ENCODE peak calls at places on chromosome 5, in eight cellular contexts. One of them, this sample, is unnamed.

GRCh38 chr5:61052870-61053269 is 107.9 kb downstream of the NDUFAF2 start:
- DNase-seq in stimulated activated CD4-positive, alpha-beta T cell treated with anti-CD3 and anti-CD28 coated beads, Interleukin-15, amount 100 ng/mL, for 24 hours: no peak
- DNase-seq in fibroblast of lung: peak; percentile 93
- DNase-seq in activated CD4-positive, alpha-beta T cell treated with anti-CD3 and anti-CD28 coated beads for 36 hours: peak; percentile 7
- DNase-seq in left lung: no peak
- DNase-seq in A172: peak; percentile 93
- DNase-seq in caudate nucleus: no peak
- DNase-seq in glutamatergic neuron: no peak
- DNase-seq in this sample: peak; percentile 5

GRCh38 chr5:103132684-103133083 is 12.6 kb downstream of the PPIP5K2 start:
- DNase-seq in stimulated activated CD4-positive, alpha-beta T cell treated with anti-CD3 and anti-CD28 coated beads, Interleukin-15, amount 100 ng/mL, for 24 hours: no peak
- DNase-seq in fibroblast of lung: no peak
- DNase-seq in activated CD4-positive, alpha-beta T cell treated with anti-CD3 and anti-CD28 coated beads for 36 hours: no peak
- DNase-seq in left lung: no peak
- DNase-seq in A172: no peak
- DNase-seq in caudate nucleus: no peak
- DNase-seq in glutamatergic neuron: no peak
- DNase-seq in this sample: no peak

GRCh38 chr5:111389390-111390082 is 122.8 kb downstream of the STARD4 start:
- DNase-seq in stimulated activated CD4-positive, alpha-beta T cell treated with anti-CD3 and anti-CD28 coated beads, Interleukin-15, amount 100 ng/mL, for 24 hours: no peak
- DNase-seq in fibroblast of lung: peak; percentile 87
- DNase-seq in activated CD4-positive, alpha-beta T cell treated with anti-CD3 and anti-CD28 coated beads for 36 hours: peak; percentile 33
- DNase-seq in left lung: no peak
- DNase-seq in A172: peak; percentile 82
- DNase-seq in caudate nucleus: no peak
- DNase-seq in glutamatergic neuron: no peak
- DNase-seq in this sample: no peak

GRCh38 chr5:175717837-175718236 is 60.0 kb downstream of the HRH2 start:
- DNase-seq in stimulated activated CD4-positive, alpha-beta T cell treated with anti-CD3 and anti-CD28 coated beads, Interleukin-15, amount 100 ng/mL, for 24 hours: no peak
- DNase-seq in fibroblast of lung: no peak
- DNase-seq in activated CD4-positive, alpha-beta T cell treated with anti-CD3 and anti-CD28 coated beads for 36 hours: no peak
- DNase-seq in left lung: no peak
- DNase-seq in A172: no peak
- DNase-seq in caudate nucleus: no peak
- DNase-seq in glutamatergic neuron: no peak
- DNase-seq in this sample: no peak

GRCh38 chr5:140480310-140481014 is 67.0 kb upstream of the EIF4EBP3 start:
- DNase-seq in stimulated activated CD4-positive, alpha-beta T cell treated with anti-CD3 and anti-CD28 coated beads, Interleukin-15, amount 100 ng/mL, for 24 hours: no peak
- DNase-seq in fibroblast of lung: peak; percentile 49
- DNase-seq in activated CD4-positive, alpha-beta T cell treated with anti-CD3 and anti-CD28 coated beads for 36 hours: no peak
- DNase-seq in left lung: no peak
- DNase-seq in A172: no peak
- DNase-seq in caudate nucleus: no peak
- DNase-seq in glutamatergic neuron: no peak
- DNase-seq in this sample: peak; percentile 82

GRCh38 chr5:173342813-173343435 is 14.7 kb upstream of the STC2 start:
- DNase-seq in stimulated activated CD4-positive, alpha-beta T cell treated with anti-CD3 and anti-CD28 coated beads, Interleukin-15, amount 100 ng/mL, for 24 hours: no peak
- DNase-seq in fibroblast of lung: no peak
- DNase-seq in activated CD4-positive, alpha-beta T cell treated with anti-CD3 and anti-CD28 coated beads for 36 hours: no peak
- DNase-seq in left lung: no peak
- DNase-seq in A172: no peak
- DNase-seq in caudate nucleus: no peak
- DNase-seq in glutamatergic neuron: no peak
- DNase-seq in this sample: no peak

GRCh38 chr5:56350595-56351170 is 117.6 kb upstream of the ANKRD55 start:
- DNase-seq in stimulated activated CD4-positive, alpha-beta T cell treated with anti-CD3 and anti-CD28 coated beads, Interleukin-15, amount 100 ng/mL, for 24 hours: no peak
- DNase-seq in fibroblast of lung: peak; percentile 90
- DNase-seq in activated CD4-positive, alpha-beta T cell treated with anti-CD3 and anti-CD28 coated beads for 36 hours: no peak
- DNase-seq in left lung: no peak
- DNase-seq in A172: peak; percentile 100
- DNase-seq in caudate nucleus: no peak
- DNase-seq in glutamatergic neuron: peak; percentile 18
- DNase-seq in this sample: peak; percentile 98

GRCh38 chr5:138716456-138716924 is 36.7 kb upstream of the CTNNA1 start:
- DNase-seq in stimulated activated CD4-positive, alpha-beta T cell treated with anti-CD3 and anti-CD28 coated beads, Interleukin-15, amount 100 ng/mL, for 24 hours: no peak
- DNase-seq in fibroblast of lung: peak; percentile 43
- DNase-seq in activated CD4-positive, alpha-beta T cell treated with anti-CD3 and anti-CD28 coated beads for 36 hours: no peak
- DNase-seq in left lung: no peak
- DNase-seq in A172: peak; percentile 49
- DNase-seq in caudate nucleus: no peak
- DNase-seq in glutamatergic neuron: no peak
- DNase-seq in this sample: no peak

GRCh38 chr5:168747987-168748777 is 169.0 kb upstream of the PANK3 start:
- DNase-seq in stimulated activated CD4-positive, alpha-beta T cell treated with anti-CD3 and anti-CD28 coated beads, Interleukin-15, amount 100 ng/mL, for 24 hours: peak; percentile 71
- DNase-seq in fibroblast of lung: no peak
- DNase-seq in activated CD4-positive, alpha-beta T cell treated with anti-CD3 and anti-CD28 coated beads for 36 hours: peak; percentile 84
- DNase-seq in left lung: no peak
- DNase-seq in A172: peak; percentile 13
- DNase-seq in caudate nucleus: peak; percentile 37
- DNase-seq in glutamatergic neuron: peak; percentile 78
- DNase-seq in this sample: no peak

GRCh38 chr5:80172067-80172690 is 83.7 kb downstream of the SERINC5 start:
- DNase-seq in stimulated activated CD4-positive, alpha-beta T cell treated with anti-CD3 and anti-CD28 coated beads, Interleukin-15, amount 100 ng/mL, for 24 hours: no peak
- DNase-seq in fibroblast of lung: peak; percentile 67
- DNase-seq in activated CD4-positive, alpha-beta T cell treated with anti-CD3 and anti-CD28 coated beads for 36 hours: no peak
- DNase-seq in left lung: no peak
- DNase-seq in A172: no peak
- DNase-seq in caudate nucleus: no peak
- DNase-seq in glutamatergic neuron: no peak
- DNase-seq in this sample: peak; percentile 48

GRCh38 chr5:66603881-66604280 is 7.7 kb downstream of the MAST4 start:
- DNase-seq in stimulated activated CD4-positive, alpha-beta T cell treated with anti-CD3 and anti-CD28 coated beads, Interleukin-15, amount 100 ng/mL, for 24 hours: no peak
- DNase-seq in fibroblast of lung: no peak
- DNase-seq in activated CD4-positive, alpha-beta T cell treated with anti-CD3 and anti-CD28 coated beads for 36 hours: no peak
- DNase-seq in left lung: no peak
- DNase-seq in A172: no peak
- DNase-seq in caudate nucleus: no peak
- DNase-seq in glutamatergic neuron: no peak
- DNase-seq in this sample: no peak

GRCh38 chr5:122741681-122742080 is 33.2 kb upstream of the SNX2 start:
- DNase-seq in stimulated activated CD4-positive, alpha-beta T cell treated with anti-CD3 and anti-CD28 coated beads, Interleukin-15, amount 100 ng/mL, for 24 hours: no peak
- DNase-seq in fibroblast of lung: peak; percentile 71
- DNase-seq in activated CD4-positive, alpha-beta T cell treated with anti-CD3 and anti-CD28 coated beads for 36 hours: no peak
- DNase-seq in left lung: no peak
- DNase-seq in A172: no peak
- DNase-seq in caudate nucleus: no peak
- DNase-seq in glutamatergic neuron: no peak
- DNase-seq in this sample: no peak

GRCh38 chr5:152246401-152246800 is 158.7 kb downstream of the NMUR2 start:
- DNase-seq in stimulated activated CD4-positive, alpha-beta T cell treated with anti-CD3 and anti-CD28 coated beads, Interleukin-15, amount 100 ng/mL, for 24 hours: peak; percentile 8
- DNase-seq in fibroblast of lung: peak; percentile 0
- DNase-seq in activated CD4-positive, alpha-beta T cell treated with anti-CD3 and anti-CD28 coated beads for 36 hours: peak; percentile 21
- DNase-seq in left lung: no peak
- DNase-seq in A172: peak; percentile 49
- DNase-seq in caudate nucleus: no peak
- DNase-seq in glutamatergic neuron: no peak
- DNase-seq in this sample: peak; percentile 1

GRCh38 chr5:1542755-1543154 is 19.0 kb upstream of the LPCAT1 start:
- DNase-seq in stimulated activated CD4-positive, alpha-beta T cell treated with anti-CD3 and anti-CD28 coated beads, Interleukin-15, amount 100 ng/mL, for 24 hours: no peak
- DNase-seq in fibroblast of lung: peak; percentile 78
- DNase-seq in activated CD4-positive, alpha-beta T cell treated with anti-CD3 and anti-CD28 coated beads for 36 hours: no peak
- DNase-seq in left lung: peak; percentile 79
- DNase-seq in A172: peak; percentile 92
- DNase-seq in caudate nucleus: no peak
- DNase-seq in glutamatergic neuron: no peak
- DNase-seq in this sample: peak; percentile 58

GRCh38 chr5:143557061-143557818 is 153.8 kb upstream of the NR3C1 start:
- DNase-seq in stimulated activated CD4-positive, alpha-beta T cell treated with anti-CD3 and anti-CD28 coated beads, Interleukin-15, amount 100 ng/mL, for 24 hours: no peak
- DNase-seq in fibroblast of lung: peak; percentile 90
- DNase-seq in activated CD4-positive, alpha-beta T cell treated with anti-CD3 and anti-CD28 coated beads for 36 hours: no peak
- DNase-seq in left lung: no peak
- DNase-seq in A172: no peak
- DNase-seq in caudate nucleus: no peak
- DNase-seq in glutamatergic neuron: no peak
- DNase-seq in this sample: no peak

GRCh38 chr5:170120576-170120975 is 14.9 kb downstream of the FOXI1 start:
- DNase-seq in stimulated activated CD4-positive, alpha-beta T cell treated with anti-CD3 and anti-CD28 coated beads, Interleukin-15, amount 100 ng/mL, for 24 hours: no peak
- DNase-seq in fibroblast of lung: peak; percentile 77
- DNase-seq in activated CD4-positive, alpha-beta T cell treated with anti-CD3 and anti-CD28 coated beads for 36 hours: no peak
- DNase-seq in left lung: no peak
- DNase-seq in A172: no peak
- DNase-seq in caudate nucleus: no peak
- DNase-seq in glutamatergic neuron: no peak
- DNase-seq in this sample: no peak

GRCh38 chr5:170552486-170553122 is 48.8 kb downstream of the KCNIP1 start:
- DNase-seq in stimulated activated CD4-positive, alpha-beta T cell treated with anti-CD3 and anti-CD28 coated beads, Interleukin-15, amount 100 ng/mL, for 24 hours: no peak
- DNase-seq in fibroblast of lung: peak; percentile 95
- DNase-seq in activated CD4-positive, alpha-beta T cell treated with anti-CD3 and anti-CD28 coated beads for 36 hours: no peak
- DNase-seq in left lung: no peak
- DNase-seq in A172: peak; percentile 92
- DNase-seq in caudate nucleus: peak; percentile 74
- DNase-seq in glutamatergic neuron: peak; percentile 60
- DNase-seq in this sample: peak; percentile 41

GRCh38 chr5:150106669-150107068 is 20.3 kb upstream of the CSF1R start:
- DNase-seq in stimulated activated CD4-positive, alpha-beta T cell treated with anti-CD3 and anti-CD28 coated beads, Interleukin-15, amount 100 ng/mL, for 24 hours: no peak
- DNase-seq in fibroblast of lung: peak; percentile 33
- DNase-seq in activated CD4-positive, alpha-beta T cell treated with anti-CD3 and anti-CD28 coated beads for 36 hours: no peak
- DNase-seq in left lung: no peak
- DNase-seq in A172: no peak
- DNase-seq in caudate nucleus: no peak
- DNase-seq in glutamatergic neuron: no peak
- DNase-seq in this sample: no peak

GRCh38 chr5:80781356-80781755 is 126.6 kb upstream of the DHFR start:
- DNase-seq in stimulated activated CD4-positive, alpha-beta T cell treated with anti-CD3 and anti-CD28 coated beads, Interleukin-15, amount 100 ng/mL, for 24 hours: peak; percentile 18
- DNase-seq in fibroblast of lung: peak; percentile 79
- DNase-seq in activated CD4-positive, alpha-beta T cell treated with anti-CD3 and anti-CD28 coated beads for 36 hours: no peak
- DNase-seq in left lung: no peak
- DNase-seq in A172: peak; percentile 62
- DNase-seq in caudate nucleus: no peak
- DNase-seq in glutamatergic neuron: no peak
- DNase-seq in this sample: no peak

GRCh38 chr5:420632-421286 is 22.2 kb upstream of the EXOC3 start:
- DNase-seq in stimulated activated CD4-positive, alpha-beta T cell treated with anti-CD3 and anti-CD28 coated beads, Interleukin-15, amount 100 ng/mL, for 24 hours: no peak
- DNase-seq in fibroblast of lung: no peak
- DNase-seq in activated CD4-positive, alpha-beta T cell treated with anti-CD3 and anti-CD28 coated beads for 36 hours: no peak
- DNase-seq in left lung: peak; percentile 80
- DNase-seq in A172: no peak
- DNase-seq in caudate nucleus: no peak
- DNase-seq in glutamatergic neuron: no peak
- DNase-seq in this sample: no peak

GRCh38 chr5:1265026-1265425 is 29.8 kb downstream of the TERT start:
- DNase-seq in stimulated activated CD4-positive, alpha-beta T cell treated with anti-CD3 and anti-CD28 coated beads, Interleukin-15, amount 100 ng/mL, for 24 hours: no peak
- DNase-seq in fibroblast of lung: no peak
- DNase-seq in activated CD4-positive, alpha-beta T cell treated with anti-CD3 and anti-CD28 coated beads for 36 hours: no peak
- DNase-seq in left lung: peak; percentile 59
- DNase-seq in A172: no peak
- DNase-seq in caudate nucleus: no peak
- DNase-seq in glutamatergic neuron: no peak
- DNase-seq in this sample: no peak

GRCh38 chr5:137217599-137218200 is 281.4 kb downstream of the SPOCK1 start:
- DNase-seq in stimulated activated CD4-positive, alpha-beta T cell treated with anti-CD3 and anti-CD28 coated beads, Interleukin-15, amount 100 ng/mL, for 24 hours: no peak
- DNase-seq in fibroblast of lung: peak; percentile 92
- DNase-seq in activated CD4-positive, alpha-beta T cell treated with anti-CD3 and anti-CD28 coated beads for 36 hours: no peak
- DNase-seq in left lung: no peak
- DNase-seq in A172: peak; percentile 9
- DNase-seq in caudate nucleus: no peak
- DNase-seq in glutamatergic neuron: no peak
- DNase-seq in this sample: no peak

GRCh38 chr5:135741040-135741439 is 93.4 kb upstream of the SLC25A48 start:
- DNase-seq in stimulated activated CD4-positive, alpha-beta T cell treated with anti-CD3 and anti-CD28 coated beads, Interleukin-15, amount 100 ng/mL, for 24 hours: no peak
- DNase-seq in fibroblast of lung: no peak
- DNase-seq in activated CD4-positive, alpha-beta T cell treated with anti-CD3 and anti-CD28 coated beads for 36 hours: no peak
- DNase-seq in left lung: no peak
- DNase-seq in A172: no peak
- DNase-seq in caudate nucleus: no peak
- DNase-seq in glutamatergic neuron: no peak
- DNase-seq in this sample: no peak

GRCh38 chr5:127899214-127899610 is 184.4 kb upstream of the SLC12A2 start:
- DNase-seq in stimulated activated CD4-positive, alpha-beta T cell treated with anti-CD3 and anti-CD28 coated beads, Interleukin-15, amount 100 ng/mL, for 24 hours: no peak
- DNase-seq in fibroblast of lung: no peak
- DNase-seq in activated CD4-positive, alpha-beta T cell treated with anti-CD3 and anti-CD28 coated beads for 36 hours: no peak
- DNase-seq in left lung: no peak
- DNase-seq in A172: no peak
- DNase-seq in caudate nucleus: no peak
- DNase-seq in glutamatergic neuron: no peak
- DNase-seq in this sample: no peak

GRCh38 chr5:123881791-123882244 is 369.8 kb downstream of the CSNK1G3 start:
- DNase-seq in stimulated activated CD4-positive, alpha-beta T cell treated with anti-CD3 and anti-CD28 coated beads, Interleukin-15, amount 100 ng/mL, for 24 hours: no peak
- DNase-seq in fibroblast of lung: peak; percentile 40
- DNase-seq in activated CD4-positive, alpha-beta T cell treated with anti-CD3 and anti-CD28 coated beads for 36 hours: no peak
- DNase-seq in left lung: no peak
- DNase-seq in A172: peak; percentile 8
- DNase-seq in caudate nucleus: no peak
- DNase-seq in glutamatergic neuron: no peak
- DNase-seq in this sample: peak; percentile 90

GRCh38 chr5:164481270-164481669 is 975.9 kb downstream of the MAT2B start:
- DNase-seq in stimulated activated CD4-positive, alpha-beta T cell treated with anti-CD3 and anti-CD28 coated beads, Interleukin-15, amount 100 ng/mL, for 24 hours: no peak
- DNase-seq in fibroblast of lung: no peak
- DNase-seq in activated CD4-positive, alpha-beta T cell treated with anti-CD3 and anti-CD28 coated beads for 36 hours: no peak
- DNase-seq in left lung: no peak
- DNase-seq in A172: no peak
- DNase-seq in caudate nucleus: no peak
- DNase-seq in glutamatergic neuron: no peak
- DNase-seq in this sample: no peak

GRCh38 chr5:17805426-17805825 is 171.2 kb downstream of the TAF11L14 start:
- DNase-seq in stimulated activated CD4-positive, alpha-beta T cell treated with anti-CD3 and anti-CD28 coated beads, Interleukin-15, amount 100 ng/mL, for 24 hours: no peak
- DNase-seq in fibroblast of lung: peak; percentile 15
- DNase-seq in activated CD4-positive, alpha-beta T cell treated with anti-CD3 and anti-CD28 coated beads for 36 hours: no peak
- DNase-seq in left lung: no peak
- DNase-seq in A172: no peak
- DNase-seq in caudate nucleus: no peak
- DNase-seq in glutamatergic neuron: no peak
- DNase-seq in this sample: peak; percentile 80

GRCh38 chr5:55982957-55983381 is 11.8 kb downstream of the IL6ST start:
- DNase-seq in stimulated activated CD4-positive, alpha-beta T cell treated with anti-CD3 and anti-CD28 coated beads, Interleukin-15, amount 100 ng/mL, for 24 hours: no peak
- DNase-seq in fibroblast of lung: no peak
- DNase-seq in activated CD4-positive, alpha-beta T cell treated with anti-CD3 and anti-CD28 coated beads for 36 hours: peak; percentile 46
- DNase-seq in left lung: no peak
- DNase-seq in A172: no peak
- DNase-seq in caudate nucleus: peak; percentile 9
- DNase-seq in glutamatergic neuron: no peak
- DNase-seq in this sample: no peak

GRCh38 chr5:154002093-154002492 is 36.6 kb downstream of the FAM114A2 start:
- DNase-seq in stimulated activated CD4-positive, alpha-beta T cell treated with anti-CD3 and anti-CD28 coated beads, Interleukin-15, amount 100 ng/mL, for 24 hours: no peak
- DNase-seq in fibroblast of lung: peak; percentile 35
- DNase-seq in activated CD4-positive, alpha-beta T cell treated with anti-CD3 and anti-CD28 coated beads for 36 hours: no peak
- DNase-seq in left lung: no peak
- DNase-seq in A172: no peak
- DNase-seq in caudate nucleus: no peak
- DNase-seq in glutamatergic neuron: no peak
- DNase-seq in this sample: peak; percentile 87

GRCh38 chr5:61311836-61312808 is 19.9 kb upstream of the ZSWIM6 start:
- DNase-seq in stimulated activated CD4-positive, alpha-beta T cell treated with anti-CD3 and anti-CD28 coated beads, Interleukin-15, amount 100 ng/mL, for 24 hours: no peak
- DNase-seq in fibroblast of lung: peak; percentile 94
- DNase-seq in activated CD4-positive, alpha-beta T cell treated with anti-CD3 and anti-CD28 coated beads for 36 hours: no peak
- DNase-seq in left lung: no peak
- DNase-seq in A172: peak; percentile 98
- DNase-seq in caudate nucleus: no peak
- DNase-seq in glutamatergic neuron: no peak
- DNase-seq in this sample: peak; percentile 93

GRCh38 chr5:80777347-80778287 is 122.8 kb upstream of the DHFR start:
- DNase-seq in stimulated activated CD4-positive, alpha-beta T cell treated with anti-CD3 and anti-CD28 coated beads, Interleukin-15, amount 100 ng/mL, for 24 hours: no peak
- DNase-seq in fibroblast of lung: no peak
- DNase-seq in activated CD4-positive, alpha-beta T cell treated with anti-CD3 and anti-CD28 coated beads for 36 hours: no peak
- DNase-seq in left lung: no peak
- DNase-seq in A172: no peak
- DNase-seq in caudate nucleus: no peak
- DNase-seq in glutamatergic neuron: no peak
- DNase-seq in this sample: no peak

GRCh38 chr5:347712-348284 is 26.3 kb downstream of the AHRR start:
- DNase-seq in stimulated activated CD4-positive, alpha-beta T cell treated with anti-CD3 and anti-CD28 coated beads, Interleukin-15, amount 100 ng/mL, for 24 hours: no peak
- DNase-seq in fibroblast of lung: no peak
- DNase-seq in activated CD4-positive, alpha-beta T cell treated with anti-CD3 and anti-CD28 coated beads for 36 hours: no peak
- DNase-seq in left lung: no peak
- DNase-seq in A172: no peak
- DNase-seq in caudate nucleus: no peak
- DNase-seq in glutamatergic neuron: no peak
- DNase-seq in this sample: no peak

GRCh38 chr5:36177715-36178556 is 26.0 kb downstream of the SKP2 start:
- DNase-seq in stimulated activated CD4-positive, alpha-beta T cell treated with anti-CD3 and anti-CD28 coated beads, Interleukin-15, amount 100 ng/mL, for 24 hours: no peak
- DNase-seq in fibroblast of lung: peak; percentile 50
- DNase-seq in activated CD4-positive, alpha-beta T cell treated with anti-CD3 and anti-CD28 coated beads for 36 hours: no peak
- DNase-seq in left lung: no peak
- DNase-seq in A172: peak; percentile 53
- DNase-seq in caudate nucleus: no peak
- DNase-seq in glutamatergic neuron: no peak
- DNase-seq in this sample: peak; percentile 54

GRCh38 chr5:164233796-164234195 is 728.4 kb downstream of the MAT2B start:
- DNase-seq in stimulated activated CD4-positive, alpha-beta T cell treated with anti-CD3 and anti-CD28 coated beads, Interleukin-15, amount 100 ng/mL, for 24 hours: no peak
- DNase-seq in fibroblast of lung: peak; percentile 85
- DNase-seq in activated CD4-positive, alpha-beta T cell treated with anti-CD3 and anti-CD28 coated beads for 36 hours: no peak
- DNase-seq in left lung: no peak
- DNase-seq in A172: no peak
- DNase-seq in caudate nucleus: no peak
- DNase-seq in glutamatergic neuron: no peak
- DNase-seq in this sample: peak; percentile 83

This sample was measured in endothelial cell of umbilical vein.